ENCODE peak calls at places on chromosomes 6 and 20, in five cellular contexts. U, C, F, K and X are unnamed samples.

GRCh38 chr20:38812182-38812581 is 6.7 kb downstream of the PPP1R16B start:
- DNase-seq in C (no peak), K (no peak), F (no peak), U (no peak), X (no peak)

GRCh38 chr6:107853226-107853625 is 29.1 kb upstream of the SCML4 start:
- DNase-seq in K (no peak), U (no peak), C (no peak), F (no peak), X (no peak)

GRCh38 chr20:63520594-63520938 is at the start of gene PPDPF:
- DNase-seq in F (peak; percentile 89), U (peak; percentile 64), C (peak; percentile 72), K (peak; percentile 74), X (no peak)

GRCh38 chr6:16766043-16766521 is 4.8 kb upstream of the ATXN1 start:
- DNase-seq in C (peak; percentile 92), K (peak; percentile 96), F (no peak), U (peak; percentile 86), X (peak; percentile 98)

GRCh38 chr6:83073620-83074019 is 6.1 kb downstream of the DOP1A start:
- DNase-seq in F (no peak), C (no peak), U (no peak), K (no peak), X (no peak)

GRCh38 chr20:43237651-43238050 is 47.9 kb upstream of the PTPRT start:
- DNase-seq in K (no peak), U (no peak), C (no peak), F (no peak), X (no peak)

GRCh38 chr20:35192071-35192872 is 20.4 kb downstream of the PROCR start:
- DNase-seq in F (no peak), U (no peak), C (peak; percentile 41), K (no peak), X (no peak)

GRCh38 chr20:5080384-5080877 is 39.3 kb downstream of the PCNA start:
- DNase-seq in F (peak; percentile 42), K (peak; percentile 89), C (peak; percentile 54), U (peak; percentile 47), X (peak; percentile 22)

GRCh38 chr20:63696628-63697356 is at the start of gene TNFRSF6B:
- DNase-seq in F (peak; percentile 11), K (no peak), C (no peak), U (no peak), X (peak; percentile 32)

GRCh38 chr6:85675030-85675819 is 32.5 kb upstream of the SYNCRIP start:
- DNase-seq in F (peak; percentile 23), C (peak; percentile 84), U (no peak), K (peak; percentile 38), X (peak; percentile 11)

GRCh38 chr6:166097914-166098522 is 69.6 kb downstream of the TBXT start:
- DNase-seq in C (peak; percentile 82), F (peak; percentile 69), U (peak; percentile 40), K (peak; percentile 78), X (no peak)

GRCh38 chr6:20691185-20691584 is 156.9 kb downstream of the CDKAL1 start:
- DNase-seq in K (no peak), U (no peak), C (no peak), F (no peak), X (no peak)

GRCh38 chr6:30480536-30481156 is 8.7 kb upstream of the HLA-E start:
- DNase-seq in K (no peak), U (no peak), C (no peak), F (no peak), X (no peak)

GRCh38 chr6:100116409-100117194 is 122.6 kb upstream of the MCHR2 start:
- DNase-seq in C (peak; percentile 76), F (peak; percentile 12), K (peak; percentile 81), U (peak; percentile 57), X (peak; percentile 59)

GRCh38 chr20:56358070-56358469 is 704 bp upstream of the FAM210B start:
- DNase-seq in K (peak; percentile 32), U (no peak), F (no peak), C (no peak), X (peak; percentile 74)

GRCh38 chr6:46598215-46598614 is 54.4 kb downstream of the CYP39A1 start:
- DNase-seq in C (no peak), K (no peak), U (no peak), F (no peak), X (no peak)

DNA sequence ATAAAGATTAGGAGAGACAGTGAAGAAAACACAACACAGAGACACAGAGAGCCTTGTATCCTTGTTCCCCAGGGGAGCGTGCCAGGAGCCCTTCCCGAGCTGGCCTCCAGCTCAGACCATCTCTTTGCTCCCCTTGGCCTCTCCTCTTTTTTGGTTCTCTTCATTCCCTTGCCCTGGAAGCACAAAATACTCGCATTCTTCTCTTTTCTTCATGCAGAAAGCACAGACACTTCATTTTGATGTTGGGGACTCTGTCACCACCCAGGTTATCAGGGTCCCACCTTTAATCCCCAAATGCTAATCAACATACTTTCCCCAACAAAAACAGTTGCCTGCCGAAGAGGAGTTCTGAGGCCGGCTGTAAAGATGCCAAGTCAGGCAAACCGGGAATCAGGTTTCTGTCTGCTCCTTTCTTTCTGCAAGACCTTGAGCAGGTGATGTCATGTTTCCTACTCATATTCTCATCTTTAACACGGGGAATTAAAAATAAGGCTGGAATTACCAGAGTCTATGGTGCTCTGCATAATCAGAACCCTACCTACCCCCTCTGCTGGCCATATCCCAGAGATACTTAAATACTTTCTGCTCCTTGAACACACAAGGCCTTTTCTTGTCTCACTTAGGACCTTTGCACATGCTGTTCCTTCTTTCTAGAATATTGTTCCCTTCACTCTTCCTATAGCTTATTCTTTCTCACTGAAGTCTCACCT is 21.7 kb downstream of the TGM6 start:
- DNase-seq in U (peak; percentile 12), C (peak; percentile 51), K (peak; percentile 71), F (no peak), X (peak; percentile 51)
- TF ChIP-seq CTCF in U (peak; percentile 29), C (peak; percentile 44), K (peak; percentile 65), F (no peak), X (peak; percentile 62)

GRCh38 chr20:50421356-50422340 is 88.5 kb upstream of the PTPN1 start:
- DNase-seq in F (no peak), U (no peak), K (no peak), C (no peak), X (no peak)
- TF ChIP-seq CTCF in F (no peak), U (no peak), K (no peak), C (no peak), X (no peak)

GRCh38 chr6:39114707-39115599 is at the start of gene SAYSD1:
- DNase-seq in C (peak; percentile 88), U (peak; percentile 78), F (peak; percentile 94), K (peak; percentile 89), X (peak; percentile 85)
- TF ChIP-seq CTCF in C (no peak), U (no peak), F (no peak), K (no peak), X (no peak)

DNA sequence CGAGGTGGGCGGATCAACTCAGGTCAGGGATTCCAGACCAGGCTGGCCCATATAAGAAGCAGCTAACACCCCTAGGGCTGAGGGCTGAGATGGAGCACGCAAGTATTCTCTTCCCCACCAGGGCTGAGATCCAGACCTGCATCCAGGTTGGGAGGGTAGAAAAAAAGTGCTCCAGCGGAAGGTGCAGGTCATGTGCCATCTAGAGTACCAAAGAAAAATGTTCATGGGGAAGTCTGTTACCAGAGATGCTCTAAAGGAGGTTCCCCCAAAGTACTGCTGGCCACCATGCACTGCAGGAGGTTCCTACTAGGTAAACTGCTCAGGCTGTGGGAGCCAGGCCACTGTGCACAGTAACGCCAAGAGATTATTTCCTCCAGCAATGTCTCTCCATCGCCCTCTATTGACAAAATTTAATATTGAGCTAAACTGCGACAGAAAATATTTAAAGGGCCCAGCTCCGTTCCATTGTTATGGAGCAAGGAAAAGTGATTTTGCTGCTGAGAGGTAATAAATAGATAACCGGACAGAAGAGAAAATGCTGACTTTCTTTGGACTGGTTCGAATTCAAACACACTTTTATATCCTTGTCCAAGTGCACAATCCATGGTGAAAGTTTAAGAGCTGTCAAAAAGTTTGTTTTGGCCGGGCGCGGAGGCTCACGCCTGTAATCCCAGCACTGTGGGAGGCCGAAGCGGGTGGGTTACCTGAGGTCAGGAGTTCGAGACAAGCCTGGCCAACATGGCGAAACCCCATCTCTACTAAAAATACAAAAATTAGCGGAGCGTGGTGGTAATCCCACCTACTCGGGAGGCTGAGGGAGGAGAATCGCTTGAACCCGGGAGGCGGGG is 159.9 kb downstream of the OR2B2 start:
- DNase-seq in F (peak; percentile 50), K (peak; percentile 76), U (peak; percentile 45), C (peak; percentile 76), X (peak; percentile 55)
- TF ChIP-seq CTCF in F (peak; percentile 86), K (peak; percentile 80), U (peak; percentile 70), C (peak; percentile 90), X (peak; percentile 88)

GRCh38 chr6:128024976-128025375 is 124.1 kb upstream of the THEMIS start:
- DNase-seq in U (no peak), F (no peak), C (no peak), K (peak; percentile 17), X (no peak)
- TF ChIP-seq CTCF in U (no peak), F (no peak), C (no peak), K (no peak), X (no peak)

DNA sequence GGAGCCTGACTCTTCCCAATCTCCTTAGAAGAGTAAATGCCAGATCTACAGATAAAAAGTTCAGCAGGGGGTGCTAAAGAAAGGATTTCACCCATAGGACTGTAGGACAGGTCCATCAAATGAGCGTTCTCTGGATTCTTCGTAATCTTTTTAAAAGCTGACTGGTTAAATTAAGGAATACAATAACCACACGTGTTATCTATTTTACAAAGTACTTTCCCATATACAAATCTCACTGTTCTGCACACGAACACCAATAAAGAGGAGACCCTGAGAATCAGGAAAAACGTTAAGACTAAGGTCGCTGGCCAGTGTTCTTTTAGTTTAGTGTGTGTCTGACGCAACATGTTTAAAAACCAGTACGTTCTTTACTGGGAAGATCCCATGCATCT is 542 bp downstream of the TUBE1 start:
- DNase-seq in F (no peak), U (peak; percentile 3), K (peak; percentile 55), C (peak; percentile 64), X (peak; percentile 64)
- TF ChIP-seq CTCF in F (no peak), U (peak; percentile 30), K (peak; percentile 47), C (peak; percentile 39), X (peak; percentile 57)

GRCh38 chr6:150744522-150745260 is 120.8 kb upstream of the MTHFD1L start:
- DNase-seq in K (no peak), U (no peak), F (no peak), C (no peak), X (no peak)

GRCh38 chr6:150738092-150738625 is 127.3 kb upstream of the MTHFD1L start:
- DNase-seq in K (peak; percentile 31), U (no peak), C (no peak), F (no peak), X (no peak)

GRCh38 chr6:150740453-150740852 is 125.0 kb upstream of the MTHFD1L start:
- DNase-seq in U (no peak), K (no peak), C (no peak), F (no peak), X (no peak)

GRCh38 chr6:150739711-150740349 is 125.7 kb upstream of the MTHFD1L start:
- DNase-seq in U (no peak), K (peak; percentile 34), F (no peak), C (no peak), X (no peak)

DNA sequence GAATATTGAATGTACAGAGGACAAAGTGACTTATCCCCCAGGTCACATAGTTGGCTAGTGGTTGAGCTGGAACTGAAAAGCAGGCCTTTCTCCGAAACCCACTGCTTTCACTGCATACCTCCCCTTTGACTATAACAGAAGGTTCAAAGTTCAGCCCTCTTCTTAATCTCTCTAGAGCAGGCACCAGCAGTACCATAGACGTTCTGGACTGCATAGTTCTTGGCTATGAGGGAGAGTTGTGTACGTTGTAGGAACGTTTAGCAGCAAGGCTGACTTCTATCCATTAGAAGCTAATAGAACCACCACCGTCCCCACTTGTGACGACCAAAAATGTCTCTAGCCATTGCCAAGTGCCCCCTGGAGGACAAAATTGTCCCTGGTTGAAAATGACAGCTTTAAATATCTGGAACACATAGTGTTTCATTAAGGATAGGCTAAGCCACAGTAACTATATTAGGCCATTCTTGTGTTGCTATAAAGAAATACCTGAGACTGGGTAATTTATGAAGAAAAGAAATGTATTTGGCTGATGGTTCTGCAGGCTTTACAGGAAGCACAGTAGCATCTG is 123.8 kb upstream of the MTHFD1L start:
- DNase-seq in K (no peak), F (no peak), C (no peak), U (no peak), X (no peak)
- TF ChIP-seq CTCF in K (peak; percentile 18), F (no peak), C (no peak), U (no peak), X (peak; percentile 47)